ENCODE peak calls at places on chromosomes 1 and 21, in seven cellular contexts. R is fibroblast of pulmonary artery, F is HFF-Myc, P is tibial nerve, Z is ovary, Y is IMR-90, H is epithelial cell of esophagus. V is an unnamed sample.

GRCh38 chr1:22351757-22352080 is 99.9 kb upstream of the ZBTB40 start:
- DNase-seq in Y (no peak), R (no peak), H (no peak), Z (no peak), P (no peak), F (no peak), V (no peak)

GRCh38 chr1:109370712-109371270 is 26.9 kb downstream of the SORT1 start:
- DNase-seq in Y (peak), R (peak), Z (no peak), H (peak), P (peak), F (peak), V (no peak)

GRCh38 chr1:209696673-209697072 is 8.0 kb upstream of the HSD11B1 start:
- DNase-seq in Z (no peak), P (no peak), R (no peak), F (no peak), H (no peak), Y (no peak), V (no peak)

GRCh38 chr1:161182214-161182613 is 4.9 kb upstream of the B4GALT3 start:
- DNase-seq in Z (no peak), Y (peak), R (no peak), P (no peak), F (no peak), H (peak), V (no peak)

GRCh38 chr1:212638419-212639151 is 30.0 kb downstream of the ATF3 start:
- DNase-seq in P (no peak), F (no peak), Z (no peak), Y (peak), R (peak), H (no peak), V (no peak)

GRCh38 chr21:42411197-42411869 is 7.6 kb downstream of the UBASH3A start:
- DNase-seq in Z (no peak), F (no peak), R (no peak), H (no peak), Y (no peak), P (no peak), V (no peak)

GRCh38 chr1:10694274-10694632 is 102.2 kb downstream of the CASZ1 start:
- DNase-seq in P (peak), H (peak), F (no peak), Y (no peak), R (no peak), Z (no peak), V (no peak)

GRCh38 chr21:35294231-35294898 is 245.3 kb upstream of the RUNX1 start:
- DNase-seq in Z (no peak), Y (no peak), H (peak), F (no peak), R (peak), P (no peak), V (no peak)

GRCh38 chr1:30919025-30919881 is 10.7 kb upstream of the SDC3 start:
- DNase-seq in P (no peak), H (peak), R (peak), Z (peak), Y (peak), F (peak), V (no peak)

DNA sequence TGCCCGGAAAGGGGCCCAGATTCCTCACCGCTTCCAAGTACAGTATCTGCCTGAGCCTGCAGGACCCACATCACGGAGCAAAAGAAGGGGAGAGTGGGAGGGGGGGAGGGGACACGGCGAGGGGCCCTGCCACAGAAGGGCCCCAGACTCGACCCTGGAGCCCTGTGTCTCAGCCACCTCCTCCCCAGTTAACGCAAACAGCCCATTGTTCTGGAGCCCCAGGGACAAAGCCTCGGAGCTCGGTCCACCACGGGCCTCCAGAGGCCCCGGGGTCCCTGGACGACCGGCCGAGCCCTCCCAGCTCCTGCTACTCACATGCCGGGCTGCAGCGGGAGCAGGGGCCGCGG is 512 bp downstream of the MEGF6 start:
- DNase-seq in P (no peak), F (no peak), Y (no peak), Z (no peak), H (no peak), R (no peak), V (no peak)
- H3K4me3 ChIP-seq in P (peak), F (peak), Y (peak), Z (peak), H (no peak), R (no peak), V (peak)

GRCh38 chr1:45796946-45797345 is 6.5 kb upstream of the MAST2 start:
- DNase-seq in Y (no peak), F (no peak), Z (no peak), P (no peak), H (no peak), R (no peak), V (no peak)

GRCh38 chr1:45796381-45796780 is 7.0 kb upstream of the MAST2 start:
- DNase-seq in F (no peak), Z (no peak), P (no peak), H (no peak), Y (no peak), R (no peak), V (no peak)

GRCh38 chr1:45792744-45793143 is 10.7 kb upstream of the MAST2 start:
- DNase-seq in R (no peak), Y (no peak), H (no peak), P (no peak), F (no peak), Z (no peak), V (no peak)

GRCh38 chr1:45789601-45790000 is 13.8 kb upstream of the MAST2 start:
- DNase-seq in P (no peak), Z (no peak), Y (no peak), H (no peak), F (no peak), R (no peak), V (no peak)

GRCh38 chr1:45793942-45794604 is 9.3 kb upstream of the MAST2 start:
- DNase-seq in Z (no peak), H (no peak), Y (no peak), F (no peak), R (no peak), P (no peak), V (no peak)
- TF ChIP-seq CTCF in Z (no peak), H (no peak), Y (no peak), F (no peak), R (no peak), P (no peak), V (no peak)

GRCh38 chr1:16180291-16180824 is 24.5 kb upstream of the EPHA2 start:
- DNase-seq in P (no peak), F (no peak), R (no peak), Y (peak), Z (no peak), H (peak), V (no peak)

GRCh38 chr1:16183765-16184556 is 28.1 kb upstream of the EPHA2 start:
- DNase-seq in R (no peak), P (no peak), Z (no peak), H (peak), Y (no peak), F (no peak), V (no peak)

GRCh38 chr1:16184557-16185303 is 27.7 kb downstream of the ARHGEF19 start:
- DNase-seq in R (no peak), F (no peak), Z (no peak), H (peak), Y (no peak), P (no peak), V (no peak)

GRCh38 chr1:16183157-16183556 is 27.3 kb upstream of the EPHA2 start:
- DNase-seq in Z (no peak), P (peak), H (peak), R (peak), F (no peak), Y (peak), V (no peak)

DNA sequence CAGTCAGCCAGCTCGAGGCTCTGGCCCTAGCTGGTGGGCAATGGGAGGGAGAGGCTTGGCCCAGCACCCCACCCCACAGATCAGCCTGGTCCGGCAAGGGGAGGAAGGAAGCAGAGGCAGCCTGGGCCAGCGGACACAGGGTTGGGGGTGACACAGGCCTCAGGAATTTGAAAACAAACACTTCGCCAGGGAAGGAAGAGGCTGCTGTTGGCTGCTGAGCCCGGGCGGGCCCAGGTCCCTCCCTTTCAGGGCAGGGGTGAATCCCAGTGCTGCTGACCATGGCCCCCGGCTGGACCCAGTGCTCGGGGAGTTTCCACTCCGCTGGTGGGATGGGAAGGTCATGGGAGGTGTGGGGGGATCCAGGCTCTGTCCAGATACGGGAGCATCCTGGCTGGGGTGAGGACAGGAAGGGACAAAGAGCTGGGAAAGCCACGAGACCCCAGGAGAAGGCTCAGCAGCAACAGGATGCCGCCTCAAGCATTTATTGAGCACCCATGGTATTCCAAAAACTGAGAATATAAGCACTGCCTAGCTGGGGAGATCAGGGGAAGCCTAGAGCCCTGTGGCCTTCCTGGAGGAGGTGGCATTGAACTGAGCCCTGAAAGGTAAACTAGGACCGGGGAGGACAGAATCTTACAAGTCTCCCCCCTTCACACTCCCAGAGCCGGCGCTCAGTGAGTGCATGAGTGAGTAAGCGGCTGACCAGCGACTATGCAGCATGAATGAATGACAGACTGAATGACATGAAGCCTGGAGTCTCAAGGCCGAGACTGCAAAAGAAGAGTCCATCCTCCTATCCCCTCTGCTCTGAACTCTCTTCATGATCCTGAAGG is 26.2 kb upstream of the EPHA2 start:
- DNase-seq in Y (peak), Z (peak), F (peak), P (peak), R (peak), H (peak), V (no peak)
- H3K4me3 ChIP-seq in Y (no peak), Z (no peak), F (no peak), P (no peak), R (no peak), H (no peak), V (no peak)

DNA sequence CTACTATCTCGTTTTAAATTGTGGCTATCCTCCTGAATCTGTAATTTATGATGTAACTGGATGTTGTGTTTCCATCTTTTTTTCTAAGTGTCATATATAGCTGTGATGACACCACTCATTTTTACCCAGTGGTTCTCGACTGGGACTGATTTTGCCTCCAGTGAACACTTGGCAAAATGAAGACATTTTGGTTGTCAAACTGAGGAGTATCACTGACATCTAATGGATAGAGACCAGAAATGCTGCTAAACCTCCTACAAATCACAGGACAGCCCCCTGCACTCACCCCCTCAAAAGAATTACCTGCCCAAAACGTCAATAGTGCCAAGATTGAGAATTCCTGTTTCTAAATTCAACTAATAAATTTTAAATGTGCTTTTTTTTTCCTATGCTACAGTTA is 1.9 kb downstream of the TRMT13 start:
- DNase-seq in Y (peak), H (no peak), Z (no peak), R (peak), F (no peak), P (no peak), V (no peak)
- TF ChIP-seq CTCF in Y (no peak), H (no peak), Z (no peak), R (no peak), F (no peak), P (no peak), V (peak)

DNA sequence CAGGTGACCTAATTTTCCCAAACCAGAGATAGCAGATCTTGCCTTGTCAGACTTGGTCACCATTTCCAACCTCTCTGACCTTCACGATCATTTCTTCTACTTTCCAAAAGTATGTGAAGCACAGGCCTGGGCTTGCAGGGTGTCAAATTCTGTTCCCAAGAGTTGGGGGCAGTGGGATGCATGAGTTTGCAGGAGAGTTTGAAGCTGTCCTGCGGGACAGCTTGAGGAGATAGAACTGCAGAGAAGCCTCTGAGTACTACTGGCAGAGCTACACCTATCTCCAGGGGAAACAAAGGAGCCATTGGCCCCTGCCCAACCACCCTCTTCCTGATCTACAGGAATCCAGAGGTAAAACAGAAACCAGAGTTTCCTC is 11.3 kb downstream of the TXNIP start:
- DNase-seq in H (no peak), R (no peak), Z (no peak), Y (no peak), P (no peak), F (no peak), V (no peak)
- H3K4me3 ChIP-seq in H (no peak), R (no peak), Z (no peak), Y (no peak), P (no peak), F (no peak), V (no peak)

GRCh38 chr1:197618065-197618464 is 157.2 kb downstream of the DENND1B start:
- DNase-seq in P (no peak), R (peak), Y (peak), H (peak), Z (no peak), F (no peak), V (no peak)

GRCh38 chr1:197620660-197621273 is 154.5 kb downstream of the DENND1B start:
- DNase-seq in Y (no peak), H (no peak), P (no peak), R (no peak), Z (no peak), F (no peak), V (peak)

GRCh38 chr1:197621761-197622160 is 153.5 kb downstream of the DENND1B start:
- DNase-seq in P (no peak), R (no peak), F (no peak), Z (no peak), Y (no peak), H (no peak), V (no peak)

GRCh38 chr1:197622371-197622770 is 152.9 kb downstream of the DENND1B start:
- DNase-seq in P (no peak), F (no peak), R (no peak), Z (no peak), H (no peak), Y (no peak), V (no peak)

GRCh38 chr1:197619008-197619640 is 156.2 kb downstream of the DENND1B start:
- DNase-seq in Y (peak), H (peak), F (no peak), P (no peak), Z (no peak), R (peak), V (peak)
- TF ChIP-seq CTCF in Y (peak), H (no peak), F (no peak), P (peak), Z (peak), R (peak), V (peak)

GRCh38 chr21:46562964-46563607 is 41.8 kb downstream of the S100B start:
- DNase-seq in Z (no peak), F (no peak), Y (no peak), P (no peak), R (no peak), H (no peak), V (peak)
- H3K4me3 ChIP-seq in Z (no peak), F (no peak), Y (no peak), P (no peak), R (no peak), H (no peak), V (no peak)

GRCh38 chr1:43969746-43970466 is at the start of gene DPH2:
- DNase-seq in F (peak), H (peak), R (peak), P (peak), Z (peak), Y (peak), V (peak)
- TF ChIP-seq CTCF in F (peak), H (no peak), R (no peak), P (no peak), Z (no peak), Y (no peak), V (no peak)

DNA sequence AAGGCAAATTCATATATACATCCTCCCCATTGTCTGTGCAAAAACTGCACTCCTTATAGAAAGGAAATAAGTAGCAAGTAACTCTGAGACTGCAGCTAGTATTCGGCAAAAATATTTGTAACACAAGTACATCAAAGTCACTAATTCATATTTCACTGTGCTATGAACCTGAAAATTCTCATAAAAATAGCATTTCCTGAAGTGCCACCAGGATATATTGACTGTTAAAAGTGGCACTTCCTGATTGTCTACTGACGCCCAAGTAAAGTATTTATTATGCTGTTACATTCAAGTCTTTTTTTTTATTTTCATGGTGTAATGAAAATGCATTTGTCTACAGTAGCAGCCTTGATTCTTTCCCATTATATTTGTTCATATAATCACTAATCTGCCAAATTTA is 673.8 kb downstream of the PTPRC start:
- DNase-seq in H (no peak), Z (no peak), F (no peak), R (no peak), P (no peak), Y (no peak), V (no peak)
- H3K4me3 ChIP-seq in H (no peak), Z (no peak), F (no peak), R (no peak), P (no peak), Y (no peak), V (no peak)

DNA sequence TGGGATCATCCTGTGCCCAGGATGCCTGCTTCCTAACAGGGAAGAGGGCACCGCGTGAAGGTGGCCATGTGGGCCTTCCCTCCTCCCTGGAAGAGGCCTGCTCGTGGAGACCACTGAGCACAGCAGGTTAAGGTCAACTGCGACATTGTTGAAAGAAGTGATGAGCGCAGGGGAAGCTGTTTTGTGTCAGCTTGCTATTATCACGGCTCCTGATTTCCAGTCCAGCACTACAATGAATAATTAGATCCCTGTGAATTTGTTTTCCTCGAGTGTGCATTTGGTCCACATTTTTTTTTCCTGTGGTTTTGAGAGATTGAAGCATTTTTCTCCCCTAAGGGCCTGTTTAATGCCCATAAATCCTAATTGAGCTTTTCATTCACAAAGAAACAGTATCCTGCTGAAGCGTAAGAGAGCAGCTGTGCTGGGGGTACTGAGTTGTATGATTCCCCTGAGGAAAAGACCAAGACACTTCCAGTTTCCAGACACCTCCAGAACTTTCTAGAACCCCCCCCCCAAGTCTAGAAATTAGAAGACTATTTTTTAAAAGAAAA is 204.9 kb downstream of the KCNJ6 start:
- DNase-seq in Y (no peak), R (no peak), P (no peak), F (no peak), H (no peak), Z (no peak), V (no peak)
- TF ChIP-seq CTCF in Y (no peak), R (no peak), P (no peak), F (no peak), H (no peak), Z (no peak), V (no peak)